ENCODE peak calls at places on chromosomes 6 and 20, in seven cellular contexts. T, Z, L, O, W, Q and V are unnamed samples.

GRCh38 chr20:48920527-48921167 is 864 bp upstream of the ARFGEF2 start:
- DNase-seq in T (no peak), Z (no peak), L (no peak), O (no peak), W (no peak), Q (no peak), V (no peak)

GRCh38 chr20:38473353-38473795 is 731 bp downstream of the RALGAPB start:
- DNase-seq in T (no peak), Z (peak; percentile 28), L (peak; percentile 11), O (peak; percentile 21), W (peak; percentile 39), Q (no peak), V (no peak)

GRCh38 chr20:24502184-24502583 is 32.8 kb downstream of the SYNDIG1 start:
- DNase-seq in T (peak; percentile 10), Z (no peak), L (no peak), O (peak; percentile 90), W (no peak), Q (no peak), V (no peak)

GRCh38 chr6:14452567-14453527 is 335.3 kb downstream of the CD83 start:
- DNase-seq in T (no peak), Z (no peak), L (no peak), O (no peak), W (no peak), Q (peak; percentile 61), V (no peak)

GRCh38 chr6:95093154-95093553 is 484.2 kb upstream of the MANEA start:
- DNase-seq in T (peak; percentile 21), Z (no peak), L (no peak), O (no peak), W (no peak), Q (no peak), V (no peak)

GRCh38 chr6:32668226-32668747 is 1.8 kb upstream of the HLA-DQB1 start:
- DNase-seq in T (peak; percentile 85), Z (peak; percentile 50), L (peak; percentile 46), O (no peak), W (no peak), Q (peak; percentile 59), V (peak; percentile 89)

GRCh38 chr6:39092124-39092523 is 22.9 kb downstream of the SAYSD1 start:
- DNase-seq in T (no peak), Z (no peak), L (peak; percentile 62), O (no peak), W (no peak), Q (no peak), V (peak; percentile 23)

GRCh38 chr20:57211949-57212889 is 54.2 kb downstream of the BMP7 start:
- DNase-seq in T (peak; percentile 100), Z (peak; percentile 76), L (peak; percentile 88), O (peak; percentile 87), W (no peak), Q (no peak), V (peak; percentile 87)

GRCh38 chr20:1437222-1437904 is 29.3 kb downstream of the NSFL1C start:
- DNase-seq in T (peak; percentile 76), Z (peak; percentile 77), L (peak; percentile 75), O (peak; percentile 79), W (peak; percentile 80), Q (peak; percentile 86), V (peak; percentile 57)

GRCh38 chr20:38092260-38092857 is 58.8 kb downstream of the RPRD1B start:
- DNase-seq in T (no peak), Z (no peak), L (no peak), O (no peak), W (no peak), Q (no peak), V (no peak)

GRCh38 chr6:110814488-110815259 is 595 bp downstream of the CDK19 start:
- DNase-seq in T (peak; percentile 30), Z (peak; percentile 63), L (peak; percentile 66), O (peak; percentile 32), W (peak; percentile 51), Q (peak; percentile 68), V (peak; percentile 51)
- TF ChIP-seq CTCF in T (no peak), Z (no peak), L (no peak), O (no peak), W (no peak), Q (no peak), V (no peak)

GRCh38 chr20:3577366-3577765 is 85.8 kb downstream of the GFRA4 start:
- DNase-seq in T (no peak), Z (no peak), L (no peak), O (no peak), W (no peak), Q (no peak), V (no peak)

GRCh38 chr20:3586111-3586510 is 77.1 kb downstream of the GFRA4 start:
- DNase-seq in T (no peak), Z (no peak), L (no peak), O (peak; percentile 24), W (no peak), Q (no peak), V (no peak)

GRCh38 chr20:3583765-3584164 is 79.4 kb downstream of the GFRA4 start:
- DNase-seq in T (no peak), Z (no peak), L (no peak), O (no peak), W (no peak), Q (no peak), V (no peak)

GRCh38 chr20:3576363-3576762 is 86.8 kb downstream of the GFRA4 start:
- DNase-seq in T (no peak), Z (no peak), L (no peak), O (no peak), W (no peak), Q (no peak), V (no peak)

DNA sequence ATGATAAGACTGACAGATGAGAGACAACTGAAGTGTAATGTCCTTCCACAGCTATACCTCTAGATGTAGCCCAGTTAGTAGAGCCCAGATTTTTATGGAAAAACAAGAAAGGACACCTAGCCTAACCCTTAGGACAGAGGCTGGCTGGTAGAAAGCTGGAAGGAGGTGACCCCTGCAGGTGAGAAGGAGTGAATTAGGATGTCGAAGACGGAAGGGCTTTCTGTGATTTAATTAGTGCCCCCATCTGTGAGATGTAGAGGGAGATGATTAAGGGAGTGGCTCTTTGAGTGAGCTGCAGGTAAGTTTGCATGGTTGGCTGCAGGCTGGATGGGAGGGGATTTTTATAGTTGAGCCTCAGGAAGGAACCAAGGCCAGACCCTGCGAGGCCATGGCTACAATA is 82.8 kb downstream of the GFRA4 start:
- DNase-seq in T (no peak), Z (no peak), L (peak; percentile 2), O (no peak), W (no peak), Q (no peak), V (no peak)
- TF ChIP-seq CTCF in T (no peak), Z (no peak), L (peak; percentile 18), O (no peak), W (no peak), Q (no peak), V (no peak)

GRCh38 chr6:147970970-147971369 is 371.7 kb upstream of the SASH1 start:
- DNase-seq in T (no peak), Z (no peak), L (peak; percentile 34), O (no peak), W (peak; percentile 14), Q (no peak), V (no peak)
- TF ChIP-seq CTCF in T (no peak), Z (no peak), L (peak; percentile 51), O (peak; percentile 4), W (peak; percentile 20), Q (no peak), V (no peak)

DNA sequence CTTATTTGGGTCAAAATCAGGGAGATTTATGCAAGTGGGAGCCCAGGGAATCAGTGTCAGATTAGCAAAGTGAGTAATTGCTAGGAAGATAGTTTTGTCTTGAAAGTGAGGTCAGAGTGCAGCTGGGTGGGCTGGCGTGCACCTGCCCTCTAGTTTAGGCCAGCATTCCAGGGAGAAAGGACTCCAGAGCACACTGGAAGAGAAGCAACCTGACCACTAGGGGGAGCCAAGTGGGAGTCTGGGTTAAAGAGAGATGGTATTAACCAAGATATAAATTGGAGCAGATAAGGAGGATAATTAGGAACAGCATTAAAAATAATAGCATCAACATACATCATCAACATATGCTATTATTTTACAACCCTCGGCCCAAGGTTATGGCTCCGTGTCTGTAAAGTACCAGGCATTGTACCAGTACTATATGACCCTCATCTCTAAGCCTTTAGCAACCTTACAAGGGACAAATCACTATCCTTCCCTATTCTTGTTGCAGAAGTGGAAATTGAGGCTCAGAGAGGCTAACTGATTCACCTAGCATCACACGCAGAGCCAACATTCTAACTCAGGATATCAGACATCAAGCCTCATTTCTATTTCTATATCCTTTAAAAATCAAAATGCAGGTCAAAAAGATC is 57.8 kb downstream of the SLC2A10 start:
- DNase-seq in T (peak; percentile 74), Z (peak; percentile 50), L (peak; percentile 84), O (peak; percentile 32), W (peak; percentile 25), Q (no peak), V (peak; percentile 79)
- TF ChIP-seq CTCF in T (peak; percentile 80), Z (peak; percentile 55), L (peak; percentile 90), O (peak; percentile 72), W (peak; percentile 64), Q (peak; percentile 40), V (peak; percentile 86)